ENCODE peak calls at places on chromosomes 5 and 9, in five cellular contexts. Z is tibial nerve; K is amygdala; V is hepatic stellate cell; E is activated CD4-positive, alpha-beta T cell treated with anti-CD3 and anti-CD28 coated beads for 1 hour. I is an unnamed sample.

GRCh38 chr5:95822038-95822407 is 503 bp downstream of the GLRX start:
- DNase-seq in E (no peak), Z (peak; percentile 42), K (no peak), V (no peak), I (no peak)

GRCh38 chr9:95511232-95511951 is 5.4 kb downstream of the PTCH1 start:
- DNase-seq in E (no peak), K (no peak), V (no peak), Z (peak; percentile 67), I (peak; percentile 65)

GRCh38 chr9:124477211-124478013 is 27.2 kb downstream of the ADGRD2 start:
- DNase-seq in Z (no peak), V (no peak), E (no peak), K (no peak), I (peak; percentile 40)

GRCh38 chr5:179209359-179210150 is 135.7 kb downstream of the ADAMTS2 start:
- DNase-seq in K (no peak), V (peak; percentile 57), E (no peak), Z (no peak), I (no peak)

GRCh38 chr5:77398896-77399295 is 93.2 kb downstream of the WDR41 start:
- DNase-seq in E (no peak), V (no peak), Z (no peak), K (no peak), I (no peak)

GRCh38 chr5:53331463-53331862 is 149.0 kb upstream of the FST start:
- DNase-seq in Z (no peak), E (no peak), K (no peak), V (no peak), I (no peak)

GRCh38 chr5:65696892-65697291 is 25.0 kb downstream of the SGTB start:
- DNase-seq in K (no peak), V (peak; percentile 17), Z (no peak), E (no peak), I (no peak)

GRCh38 chr5:9335269-9335668 is 210.6 kb downstream of the SEMA5A start:
- DNase-seq in E (no peak), Z (no peak), K (no peak), V (no peak), I (no peak)

GRCh38 chr5:115379622-115380344 is 83.3 kb upstream of the CCDC112 start:
- DNase-seq in V (no peak), Z (no peak), K (no peak), E (no peak), I (no peak)

GRCh38 chr9:114495992-114496391 is 9.3 kb downstream of the WHRN start:
- DNase-seq in K (no peak), Z (no peak), V (no peak), E (no peak), I (no peak)

GRCh38 chr5:152142845-152143469 is 218.3 kb upstream of the GLRA1 start:
- DNase-seq in E (peak; percentile 38), K (peak; percentile 2), Z (peak; percentile 12), V (peak; percentile 48), I (peak; percentile 43)

GRCh38 chr5:66307647-66308257 is 163.7 kb downstream of the SREK1 start:
- DNase-seq in K (no peak), V (peak; percentile 40), E (no peak), Z (peak; percentile 27), I (no peak)

GRCh38 chr5:1015545-1015944 is 6.9 kb downstream of the NKD2 start:
- DNase-seq in V (no peak), K (no peak), E (no peak), Z (no peak), I (no peak)

GRCh38 chr5:149605998-149606721 is 24.9 kb downstream of the ARHGEF37 start:
- DNase-seq in K (no peak), V (peak; percentile 90), Z (no peak), E (no peak), I (no peak)

GRCh38 chr9:138066049-138066448 is 188.5 kb downstream of the CACNA1B start:
- DNase-seq in V (no peak), Z (no peak), E (no peak), K (no peak), I (no peak)

GRCh38 chr9:87864915-87865314 is 17.8 kb upstream of the SPATA31E1 start:
- DNase-seq in E (no peak), V (no peak), K (no peak), Z (no peak), I (no peak)

GRCh38 chr5:137156175-137156574 is 343.0 kb downstream of the SPOCK1 start:
- DNase-seq in V (no peak), E (no peak), Z (no peak), K (no peak), I (no peak)

GRCh38 chr5:177607452-177608192 is 7.7 kb downstream of the B4GALT7 start:
- DNase-seq in K (peak; percentile 50), V (peak; percentile 95), E (peak; percentile 48), Z (peak; percentile 54), I (peak; percentile 54)

GRCh38 chr5:36240779-36241635 is 718 bp downstream of the NADK2 start:
- DNase-seq in E (peak; percentile 10), V (peak; percentile 56), Z (peak; percentile 38), K (peak; percentile 18), I (peak; percentile 80)

GRCh38 chr5:132258102-132259060 is 885 bp downstream of the PDLIM4 start:
- DNase-seq in Z (peak; percentile 48), V (no peak), K (no peak), E (no peak), I (no peak)

GRCh38 chr5:43658499-43658898 is 55.5 kb downstream of the NNT start:
- DNase-seq in Z (no peak), K (no peak), E (no peak), V (peak; percentile 26), I (no peak)

GRCh38 chr9:37350486-37351190 is 71.9 kb upstream of the GRHPR start:
- DNase-seq in V (peak; percentile 19), K (no peak), E (no peak), Z (no peak), I (no peak)

GRCh38 chr5:138874771-138875628 is at the start of gene LRRTM2:
- DNase-seq in K (no peak), V (no peak), E (no peak), Z (no peak), I (peak; percentile 53)

GRCh38 chr9:128523199-128523925 is 18.8 kb downstream of the GLE1 start:
- DNase-seq in E (no peak), K (no peak), V (no peak), Z (no peak), I (no peak)

GRCh38 chr5:27316283-27316675 is 277.9 kb upstream of the CDH9 start:
- DNase-seq in V (no peak), E (no peak), K (no peak), Z (no peak), I (no peak)

GRCh38 chr5:59260973-59261372 is 632.6 kb downstream of the PDE4D start:
- DNase-seq in E (no peak), V (no peak), Z (no peak), K (no peak), I (no peak)

GRCh38 chr9:122978586-122978985 is 37.8 kb downstream of the RABGAP1 start:
- DNase-seq in E (no peak), K (no peak), V (no peak), Z (no peak), I (no peak)

GRCh38 chr5:14568333-14568732 is 13.3 kb upstream of the OTULINL start:
- DNase-seq in K (no peak), E (no peak), Z (no peak), V (no peak), I (no peak)

GRCh38 chr9:136403538-136403914 is 3.6 kb upstream of the SNAPC4 start:
- DNase-seq in V (no peak), E (peak; percentile 50), Z (no peak), K (no peak), I (no peak)

GRCh38 chr5:111242606-111243005 is 18.4 kb downstream of the CAMK4 start:
- DNase-seq in K (no peak), Z (no peak), V (no peak), E (no peak), I (no peak)

GRCh38 chr9:110016340-110016739 is 191.6 kb downstream of the C9orf152 start:
- DNase-seq in E (no peak), Z (no peak), V (no peak), K (no peak), I (no peak)

GRCh38 chr5:73438048-73438896 is 10.3 kb downstream of the FOXD1 start:
- DNase-seq in E (no peak), K (no peak), Z (no peak), V (no peak), I (no peak)

GRCh38 chr5:166267907-166268306 is 2023.5 kb upstream of the WWC1 start:
- DNase-seq in K (no peak), Z (no peak), E (no peak), V (no peak), I (no peak)

GRCh38 chr9:128683340-128684064 is 5.5 kb upstream of the SET start:
- DNase-seq in V (no peak), E (no peak), K (no peak), Z (peak; percentile 32), I (no peak)

GRCh38 chr5:97545446-97545845 is 362.4 kb upstream of the RIOK2 start:
- DNase-seq in K (no peak), Z (no peak), E (no peak), V (no peak), I (no peak)

GRCh38 chr5:17374973-17375844 is 122.8 kb upstream of the TAF11L2 start:
- DNase-seq in K (no peak), E (no peak), V (no peak), Z (no peak), I (no peak)

GRCh38 chr5:151066920-151067319 is 13.9 kb downstream of the TNIP1 start:
- DNase-seq in Z (no peak), K (no peak), E (no peak), V (no peak), I (no peak)

GRCh38 chr9:83511051-83511450 is 27.1 kb downstream of the FRMD3 start:
- DNase-seq in Z (no peak), V (no peak), E (no peak), K (no peak), I (no peak)

GRCh38 chr9:4741365-4742031 is 496 bp upstream of the AK3 start:
- DNase-seq in K (peak; percentile 8), V (peak; percentile 17), E (no peak), Z (no peak), I (peak; percentile 50)

I was measured in caudate nucleus.